ENCODE peak calls at places on chromosomes 13 and 19, in four cellular contexts. C, G, B and Y are unnamed samples.

GRCh38 chr13:32443111-32443510 is 15.2 kb upstream of the N4BP2L1 start:
- DNase-seq in C (no peak), G (peak; percentile 23), B (no peak), Y (no peak)

GRCh38 chr19:17240062-17240854 is 5.5 kb downstream of the NR2F6 start:
- DNase-seq in C (no peak), G (no peak), B (no peak), Y (no peak)

GRCh38 chr13:99777873-99778272 is 193.7 kb downstream of the ZIC5 start:
- DNase-seq in C (no peak), G (no peak), B (no peak), Y (no peak)

GRCh38 chr13:99496322-99497142 is 4.7 kb upstream of the TM9SF2 start:
- DNase-seq in C (no peak), G (peak; percentile 15), B (peak; percentile 83), Y (peak; percentile 81)

GRCh38 chr13:93066187-93066586 is 160.4 kb upstream of the GPC6 start:
- DNase-seq in C (no peak), G (peak; percentile 91), B (no peak), Y (peak; percentile 66)

GRCh38 chr19:52258426-52258825 is 11.0 kb upstream of the ZNF766 start:
- DNase-seq in C (no peak), G (peak; percentile 28), B (no peak), Y (no peak)

GRCh38 chr19:17348700-17349099 is 11.3 kb downstream of the GTPBP3 start:
- DNase-seq in C (no peak), G (peak; percentile 53), B (peak; percentile 81), Y (peak; percentile 78)

GRCh38 chr19:16594131-16594586 is 21.9 kb upstream of the SLC35E1 start:
- DNase-seq in C (no peak), G (no peak), B (no peak), Y (no peak)

GRCh38 chr19:46951236-46951986 is 68.2 kb upstream of the NPAS1 start:
- DNase-seq in C (no peak), G (peak; percentile 45), B (no peak), Y (no peak)

GRCh38 chr13:94646904-94647303 is 45.2 kb downstream of the GPR180 start:
- DNase-seq in C (no peak), G (no peak), B (no peak), Y (no peak)

DNA sequence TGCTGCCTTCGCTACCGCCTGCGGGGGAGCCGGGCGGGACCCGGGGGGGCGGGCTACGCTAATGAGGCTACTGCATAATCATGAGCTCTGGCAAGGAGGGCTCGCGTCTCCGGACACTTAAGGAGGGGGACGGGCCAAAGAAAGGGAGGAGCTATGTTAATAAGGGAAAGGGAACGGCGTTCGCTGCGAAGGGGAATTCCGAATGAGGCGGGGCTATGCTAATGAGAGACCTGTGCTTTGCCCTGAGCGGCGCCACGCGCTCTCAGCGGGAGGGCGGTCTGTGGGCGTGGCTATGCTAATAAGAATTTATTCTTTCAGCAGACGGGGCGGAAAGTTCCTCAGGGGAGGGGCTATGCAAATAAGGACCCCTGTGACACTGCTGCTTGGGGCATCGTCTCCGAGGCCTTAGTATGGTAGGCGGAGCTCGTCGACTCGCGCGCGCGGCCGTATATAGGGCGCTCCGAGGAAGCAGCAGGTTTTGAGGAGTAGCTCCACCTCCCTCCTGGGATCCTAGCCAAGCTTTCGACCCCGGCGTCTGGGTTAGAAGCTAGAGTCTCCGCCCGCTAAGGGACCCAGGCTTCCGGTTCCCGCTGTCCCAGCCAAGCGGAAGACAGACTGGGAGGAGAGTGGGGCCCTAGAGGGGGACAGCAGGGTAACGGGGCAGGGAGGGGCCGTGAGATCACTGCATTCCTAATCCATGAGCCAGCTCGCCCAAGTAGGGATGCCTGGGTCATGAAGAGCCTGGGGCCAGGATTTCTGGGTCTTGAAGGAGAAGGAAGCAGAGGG is at the start of gene RRAS:
- DNase-seq in C (peak; percentile 99), G (peak; percentile 100), B (peak; percentile 100), Y (peak; percentile 100)
- TF ChIP-seq POLR2A in C (peak; percentile 78), G (no peak), B (peak; percentile 83), Y (peak; percentile 78)

GRCh38 chr19:12244370-12244769 is 50.3 kb downstream of the ZNF44 start:
- DNase-seq in C (no peak), G (no peak), B (no peak), Y (no peak)
- H3K9me3 ChIP-seq in C (peaks cover 46% of the 10 kb centered on the region), G (peaks cover 37% of the 10 kb centered on the region), B (peaks cover 20% of the 10 kb centered on the region), Y (peaks cover 6% of the 10 kb centered on the region)

GRCh38 chr19:4014541-4015491 is 7.3 kb downstream of the PIAS4 start:
- DNase-seq in C (peak; percentile 67), G (no peak), B (peak; percentile 73), Y (peak; percentile 89)
- H3K27ac ChIP-seq in C (peak overlapping the region; percentile 65), G (no peak overlapping the region), B (peak overlapping the region; percentile 82), Y (peak overlapping the region; percentile 74)

GRCh38 chr19:15454371-15454800 is 4.6 kb upstream of the WIZ start:
- DNase-seq in C (no peak), G (no peak), B (peak; percentile 10), Y (no peak)
- TF ChIP-seq POLR2A in C (no peak), G (no peak), B (no peak), Y (no peak)

DNA sequence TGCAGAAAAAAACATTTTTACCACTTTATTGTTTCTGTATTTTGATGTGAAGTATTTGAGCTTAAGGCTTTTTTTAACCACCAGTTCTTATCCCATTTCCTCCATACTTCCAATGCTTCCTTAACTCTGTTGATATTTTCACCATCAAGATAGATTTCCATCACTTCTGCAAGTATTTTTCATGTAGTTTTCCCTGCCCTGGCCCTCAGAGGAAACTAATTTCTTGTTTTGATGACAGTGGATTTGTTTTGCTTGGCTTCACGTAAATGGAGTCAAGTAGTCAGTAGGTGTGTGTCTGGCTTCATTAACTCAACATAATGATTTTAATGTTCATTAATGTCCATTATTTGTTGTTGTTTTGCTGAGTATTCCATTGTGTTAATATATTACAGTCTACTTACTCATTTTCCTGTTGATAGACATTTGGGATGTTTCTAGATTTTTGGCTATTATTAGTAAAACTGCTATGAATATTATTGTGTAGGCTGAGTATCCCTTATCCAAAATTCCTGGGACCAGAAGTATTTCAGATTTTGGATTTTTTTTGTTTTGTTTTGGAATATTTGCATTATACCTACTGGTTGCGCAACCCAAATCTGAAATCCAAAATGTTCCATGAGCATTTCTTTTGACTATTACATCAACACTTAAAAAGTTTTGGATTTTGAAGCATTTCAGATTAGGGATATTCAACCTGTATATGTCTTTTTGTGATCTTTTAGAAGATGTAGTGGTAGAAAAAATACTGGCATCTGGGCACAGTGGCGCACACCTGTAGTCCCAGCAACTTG is 23.3 kb downstream of the ZNF582 start:
- DNase-seq in C (no peak), G (no peak), B (no peak), Y (no peak)
- H3K9me3 ChIP-seq in C (peaks cover 26% of the 10 kb centered on the region), G (peaks cover 7% of the 10 kb centered on the region), B (no peaks in the 10 kb centered on the region), Y (no peaks in the 10 kb centered on the region)

GRCh38 chr13:40993119-40993518 is 26.0 kb downstream of the ELF1 start:
- DNase-seq in C (no peak), G (no peak), B (no peak), Y (no peak)
- H3K27ac ChIP-seq in C (peak overlapping the region; percentile 84), G (no peak overlapping the region), B (no peak overlapping the region), Y (no peak overlapping the region)

GRCh38 chr13:51101636-51102218 is 9.3 kb downstream of the C13orf42 start:
- DNase-seq in C (no peak), G (no peak), B (no peak), Y (no peak)

GRCh38 chr13:51097353-51098043 is 13.6 kb downstream of the C13orf42 start:
- DNase-seq in C (no peak), G (no peak), B (no peak), Y (no peak)

GRCh38 chr13:51093574-51093973 is 17.5 kb downstream of the C13orf42 start:
- DNase-seq in C (no peak), G (no peak), B (no peak), Y (no peak)

GRCh38 chr13:51091839-51092238 is 19.2 kb downstream of the C13orf42 start:
- DNase-seq in C (no peak), G (no peak), B (no peak), Y (no peak)

DNA sequence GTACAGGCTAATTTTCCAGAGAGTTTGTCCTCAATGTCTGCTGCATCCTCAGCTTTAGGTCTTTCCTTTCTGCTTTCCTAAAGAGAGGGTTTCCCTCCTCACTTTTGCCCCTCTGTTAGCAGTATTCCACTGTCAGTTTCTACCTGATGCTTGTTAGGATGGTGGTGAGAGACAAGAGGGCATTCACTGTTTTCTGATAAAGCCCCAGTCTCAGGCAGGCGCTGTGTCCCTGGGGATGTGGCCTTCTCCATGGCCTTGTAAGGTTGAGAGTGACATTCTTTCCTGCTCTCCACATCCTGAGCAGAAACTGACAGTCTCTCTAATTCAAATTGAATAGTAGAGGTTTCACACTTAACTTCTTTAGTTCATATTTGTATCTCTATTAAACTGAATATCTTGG is 14.9 kb downstream of the C13orf42 start:
- DNase-seq in C (no peak), G (no peak), B (no peak), Y (no peak)
- TF ChIP-seq POLR2A in C (no peak), G (no peak), B (no peak), Y (no peak)

GRCh38 chr19:22472180-22472637 is 50.1 kb upstream of the ZNF98 start:
- DNase-seq in C (no peak), G (no peak), B (no peak), Y (no peak)
- H3K9me3 ChIP-seq in C (peaks cover 100% of the 10 kb centered on the region), G (peaks cover 20% of the 10 kb centered on the region), B (peaks cover 88% of the 10 kb centered on the region), Y (peaks cover 6% of the 10 kb centered on the region)

DNA sequence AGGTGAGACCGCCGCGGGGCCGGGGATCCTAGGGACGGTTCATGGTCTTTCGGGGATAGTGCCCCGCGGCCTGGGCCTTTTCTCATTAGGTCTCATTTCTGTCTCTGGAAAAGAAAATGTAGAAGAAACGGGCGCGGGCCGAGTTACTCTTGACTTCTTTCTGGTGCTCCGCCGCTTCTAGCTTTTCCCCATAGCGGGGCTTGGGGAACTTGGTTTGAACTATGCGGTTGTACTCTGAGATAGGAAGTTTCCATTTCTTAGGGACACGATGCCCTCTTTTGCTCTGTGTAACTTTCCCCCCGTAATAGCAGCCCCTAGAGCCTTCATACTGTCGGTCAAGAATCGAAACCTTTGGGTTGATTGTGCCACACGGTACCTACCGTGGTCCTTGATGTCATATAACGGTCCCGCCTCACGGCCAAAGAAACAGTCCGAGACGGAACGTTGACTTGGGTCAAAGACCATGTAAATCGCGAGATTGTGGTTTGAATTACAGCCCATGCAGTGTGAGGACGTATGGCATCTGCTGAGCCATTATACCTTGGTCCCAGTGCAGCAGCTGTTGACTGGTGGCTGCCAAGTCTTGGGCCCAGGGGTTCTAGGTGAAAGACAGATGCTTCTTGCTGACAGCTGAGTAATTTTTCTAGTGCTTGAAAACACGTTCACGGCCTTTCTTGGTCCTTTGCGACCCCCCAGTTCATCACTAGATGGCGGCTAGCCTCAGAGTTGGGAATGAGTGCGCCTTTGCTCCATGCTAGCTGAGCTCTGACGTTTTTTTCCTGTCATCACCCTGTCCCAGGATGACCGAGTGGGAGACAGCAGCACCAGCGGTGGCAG is 487 bp downstream of the RPS5 start:
- DNase-seq in C (no peak), G (no peak), B (no peak), Y (no peak)
- H3K27ac ChIP-seq in C (peak overlapping the region; percentile 94), G (peak overlapping the region; percentile 20), B (peak overlapping the region; percentile 93), Y (peak overlapping the region; percentile 80)

DNA sequence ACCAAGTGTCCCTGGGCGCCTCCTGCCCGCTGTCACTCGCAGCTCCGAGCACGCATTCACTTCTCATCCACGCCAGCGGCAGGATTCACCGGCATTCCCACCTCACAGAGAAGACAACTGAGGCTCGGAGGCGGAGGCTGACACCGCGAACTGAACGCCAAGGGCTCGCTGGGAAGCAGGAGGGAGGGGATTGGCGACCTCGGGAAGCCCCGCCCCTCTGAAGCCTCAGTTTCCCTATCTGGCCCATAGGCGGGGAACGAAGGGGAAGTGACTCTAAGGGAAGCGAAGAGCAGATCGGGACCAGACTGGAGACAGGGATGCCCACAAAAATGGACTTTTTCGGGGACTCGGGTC is 256 bp downstream of the MICOS13 start:
- DNase-seq in C (no peak), G (peak; percentile 21), B (no peak), Y (peak; percentile 60)
- TF ChIP-seq POLR2A in C (no peak), G (no peak), B (no peak), Y (no peak)